ENCODE peak calls at places on chromosome 10, in seven cellular contexts. P is K562, U is hepatocyte, T is OCI-LY7, O is MM.1S, A is mesendoderm, F is GM23248. W is an unnamed sample.

GRCh38 chr10:58435297-58435696 is 50.1 kb downstream of the TFAM start:
- DNase-seq in P (no peak), U (peak; percentile 23), T (no peak), O (peak; percentile 32), A (peak; percentile 85), F (peak; percentile 99), W (no peak)

GRCh38 chr10:113922787-113923570 is 68.5 kb downstream of the NHLRC2 start:
- DNase-seq in P (no peak), U (no peak), T (peak; percentile 44), O (no peak), A (peak; percentile 50), F (no peak), W (peak; percentile 14)

GRCh38 chr10:96614515-96614914 is 27.7 kb upstream of the TM9SF3 start:
- DNase-seq in P (peak; percentile 57), U (peak; percentile 34), T (no peak), O (no peak), A (peak; percentile 25), F (peak; percentile 91), W (no peak)

GRCh38 chr10:78408671-78409472 is 375.2 kb downstream of the RPS24 start:
- DNase-seq in P (no peak), U (peak; percentile 70), T (no peak), O (no peak), A (peak; percentile 65), F (peak; percentile 73), W (peak; percentile 35)

GRCh38 chr10:114261116-114261515 is 22.1 kb downstream of the VWA2 start:
- DNase-seq in P (no peak), U (no peak), T (no peak), O (peak; percentile 13), A (no peak), F (peak; percentile 45), W (no peak)

GRCh38 chr10:44261710-44262455 is 123.0 kb downstream of the CXCL12 start:
- DNase-seq in P (no peak), U (no peak), T (no peak), O (no peak), A (no peak), F (peak; percentile 88), W (no peak)

GRCh38 chr10:49679480-49679893 is at the start of gene C10orf53:
- DNase-seq in P (peak; percentile 87), U (peak; percentile 90), T (no peak), O (no peak), A (peak; percentile 88), F (peak; percentile 74), W (peak; percentile 89)

GRCh38 chr10:37992083-37992482 is 15.6 kb upstream of the ZNF25 start:
- DNase-seq in P (no peak), U (no peak), T (no peak), O (no peak), A (no peak), F (peak; percentile 7), W (no peak)

GRCh38 chr10:80132299-80133139 is at the start of gene PLAC9:
- DNase-seq in P (no peak), U (peak; percentile 53), T (no peak), O (no peak), A (peak; percentile 54), F (peak; percentile 77), W (peak; percentile 60)

GRCh38 chr10:129678186-129678585 is 211.1 kb downstream of the MGMT start:
- DNase-seq in P (no peak), U (no peak), T (no peak), O (no peak), A (no peak), F (no peak), W (no peak)

GRCh38 chr10:79189853-79190435 is 121.2 kb downstream of the ZMIZ1 start:
- DNase-seq in P (no peak), U (no peak), T (no peak), O (no peak), A (no peak), F (peak; percentile 83), W (no peak)

DNA sequence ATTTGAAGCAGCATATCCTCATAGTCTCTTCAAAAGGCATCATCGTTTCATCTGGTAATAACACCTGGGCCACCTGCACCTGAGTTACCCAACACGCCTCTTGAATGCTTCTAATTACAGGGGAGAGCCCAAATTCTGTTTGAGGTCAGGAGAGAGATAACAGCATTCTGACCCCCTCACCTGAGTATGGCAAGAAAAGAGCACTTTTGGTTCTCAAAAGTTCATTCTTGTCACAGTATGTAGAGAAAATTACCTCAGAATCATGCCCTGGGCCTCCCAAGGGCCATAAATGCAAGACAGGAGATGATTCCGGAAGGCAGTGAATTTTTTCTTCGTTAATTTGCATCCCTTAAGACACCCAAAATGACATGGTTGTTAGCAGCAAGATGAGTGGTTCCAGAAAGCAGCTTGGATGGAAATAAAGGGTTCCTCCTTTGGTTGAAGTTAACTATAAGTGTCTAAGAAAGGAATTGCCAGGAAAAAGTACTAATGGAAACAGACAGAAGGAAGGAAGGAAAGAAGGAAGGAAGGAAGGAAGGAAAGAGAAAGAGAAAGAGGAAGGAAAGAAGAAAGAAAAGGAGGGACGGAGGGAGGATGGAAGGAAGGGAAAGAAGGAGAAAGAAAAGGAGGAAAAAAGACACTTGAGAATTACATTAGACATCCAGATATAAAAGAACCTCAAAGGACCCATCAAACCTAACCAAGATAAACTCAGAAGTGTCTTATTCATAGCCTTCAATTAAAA is 228.4 kb upstream of the RHOBTB1 start:
- DNase-seq in P (no peak), U (no peak), T (no peak), O (no peak), A (no peak), F (no peak), W (no peak)
- H3K36me3 ChIP-seq in P (no peaks in the 10 kb centered on the region), U (no peaks in the 10 kb centered on the region), T (no peaks in the 10 kb centered on the region), O (no peaks in the 10 kb centered on the region), A (no peaks in the 10 kb centered on the region), F (no peaks in the 10 kb centered on the region), W (no peaks in the 10 kb centered on the region)

GRCh38 chr10:34967411-34967880 is 122.7 kb downstream of the CUL2 start:
- DNase-seq in P (no peak), U (peak; percentile 15), T (no peak), O (no peak), A (no peak), F (peak; percentile 66), W (no peak)

GRCh38 chr10:34960983-34961382 is 129.2 kb downstream of the CUL2 start:
- DNase-seq in P (no peak), U (no peak), T (no peak), O (no peak), A (peak; percentile 56), F (peak; percentile 42), W (no peak)

GRCh38 chr10:34962866-34963265 is 127.3 kb downstream of the CUL2 start:
- DNase-seq in P (no peak), U (no peak), T (no peak), O (no peak), A (no peak), F (no peak), W (no peak)

GRCh38 chr10:34966440-34966839 is 123.7 kb downstream of the CUL2 start:
- DNase-seq in P (no peak), U (no peak), T (no peak), O (no peak), A (no peak), F (peak; percentile 59), W (no peak)

GRCh38 chr10:34964166-34964800 is 125.9 kb downstream of the CUL2 start:
- DNase-seq in P (no peak), U (no peak), T (no peak), O (no peak), A (no peak), F (no peak), W (no peak)
- H3K4me2 ChIP-seq in P (no peak overlapping the region), U (no peak overlapping the region), T (no peak overlapping the region), O (no peak overlapping the region), A (no peak overlapping the region), F (no peak overlapping the region), W (no peak overlapping the region)

GRCh38 chr10:100186813-100187212 is 984 bp upstream of the ERLIN1 start:
- DNase-seq in P (peak; percentile 19), U (no peak), T (peak; percentile 51), O (peak; percentile 30), A (peak; percentile 6), F (peak; percentile 19), W (peak; percentile 20)

GRCh38 chr10:100194711-100195110 is 8.9 kb upstream of the ERLIN1 start:
- DNase-seq in P (no peak), U (no peak), T (no peak), O (no peak), A (no peak), F (no peak), W (no peak)

GRCh38 chr10:100192350-100192749 is 6.5 kb upstream of the ERLIN1 start:
- DNase-seq in P (no peak), U (no peak), T (no peak), O (no peak), A (no peak), F (no peak), W (no peak)
- H3K36me3 ChIP-seq in P (peaks cover 85% of the 10 kb centered on the region), U (no peaks in the 10 kb centered on the region), T (peaks cover 98% of the 10 kb centered on the region), O (no peaks in the 10 kb centered on the region), A (peaks cover 2% of the 10 kb centered on the region), F (peaks cover 33% of the 10 kb centered on the region), W (peaks cover 11% of the 10 kb centered on the region)

DNA sequence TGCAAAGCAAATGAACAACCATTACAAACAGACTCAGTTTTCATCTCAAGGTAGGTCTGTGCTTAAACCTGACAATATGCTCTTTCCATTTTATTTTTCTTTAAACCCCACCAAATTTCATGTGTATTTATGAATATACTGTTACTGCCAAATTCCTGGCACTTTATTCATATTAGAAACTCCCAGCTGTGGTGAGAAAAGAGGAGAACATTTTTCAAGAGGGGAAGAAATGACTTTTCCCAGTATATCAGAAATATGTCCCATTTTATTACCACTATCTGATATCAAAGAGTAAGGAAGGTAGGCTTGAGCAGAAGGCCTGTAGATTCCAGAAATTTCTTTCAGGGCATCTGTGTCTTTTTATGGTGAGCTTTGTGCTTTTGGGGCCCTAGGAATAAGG is 189.6 kb downstream of the ADAM12 start:
- DNase-seq in P (no peak), U (no peak), T (no peak), O (no peak), A (no peak), F (peak; percentile 53), W (no peak)
- H3K4me2 ChIP-seq in P (peak overlapping the region; percentile 71), U (no peak overlapping the region), T (no peak overlapping the region), O (no peak overlapping the region), A (no peak overlapping the region), F (peak overlapping the region; percentile 41), W (no peak overlapping the region)

DNA sequence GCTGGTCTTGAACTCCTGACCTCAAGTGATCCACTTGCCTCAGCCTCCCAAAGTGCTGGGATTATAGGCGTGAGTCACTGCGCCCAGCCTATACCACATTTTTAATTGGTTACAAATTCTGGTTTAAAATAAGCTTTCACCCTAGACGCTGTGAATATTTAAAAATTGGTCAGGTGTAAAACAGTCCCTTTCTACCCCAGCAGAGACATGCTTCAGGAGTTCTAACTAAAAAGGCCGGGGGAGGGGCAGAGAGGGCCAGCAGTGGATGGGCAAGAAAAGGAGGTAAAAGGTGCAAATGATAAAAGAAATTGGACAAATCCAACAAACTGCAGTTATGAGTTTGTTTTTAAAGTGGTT is 70.0 kb downstream of the WAPL start:
- DNase-seq in P (no peak), U (no peak), T (no peak), O (no peak), A (no peak), F (no peak), W (no peak)
- H3K36me3 ChIP-seq in P (peaks cover 71% of the 10 kb centered on the region), U (no peaks in the 10 kb centered on the region), T (peaks cover 95% of the 10 kb centered on the region), O (peaks cover 11% of the 10 kb centered on the region), A (peaks cover 4% of the 10 kb centered on the region), F (peaks cover 53% of the 10 kb centered on the region), W (peaks cover 39% of the 10 kb centered on the region)

W was measured in neural progenitor cell.